ENCODE peak calls at places on chromosomes 5 and 9, in six cellular contexts. N is IMR-90, F is brain microvascular endothelial cell, W is DND-41, T is spleen, U is cardiac fibroblast. Q is an unnamed sample.

GRCh38 chr5:142384014-142384413 is 59.2 kb upstream of the SPRY4 start:
- DNase-seq in F (no peak), T (no peak), W (no peak), N (no peak), U (no peak), Q (no peak)

GRCh38 chr9:85960688-85961093 is 19.7 kb downstream of the NAA35 start:
- DNase-seq in F (no peak), T (no peak), W (no peak), N (peak), U (peak), Q (no peak)

GRCh38 chr5:111551569-111552275 is 39.4 kb upstream of the STARD4 start:
- DNase-seq in U (peak), F (no peak), N (no peak), W (no peak), T (no peak), Q (peak)

GRCh38 chr5:178476531-178476930 is 113.7 kb downstream of the COL23A1 start:
- DNase-seq in W (peak), T (no peak), N (no peak), F (no peak), U (no peak), Q (no peak)

GRCh38 chr5:147336871-147337270 is 102.0 kb downstream of the STK32A start:
- DNase-seq in F (no peak), T (no peak), W (no peak), N (no peak), U (no peak), Q (no peak)

GRCh38 chr5:66744040-66744439 is 147.8 kb downstream of the MAST4 start:
- DNase-seq in N (peak), T (no peak), U (peak), W (peak), F (peak), Q (peak)

GRCh38 chr5:54173251-54173650 is 137.1 kb downstream of the ARL15 start:
- DNase-seq in W (no peak), T (no peak), F (no peak), N (no peak), U (no peak), Q (no peak)

GRCh38 chr5:89338935-89339334 is 456.0 kb upstream of the MEF2C start:
- DNase-seq in U (peak), T (no peak), W (no peak), N (peak), F (no peak), Q (peak)

GRCh38 chr9:81789751-81790150 is 100.4 kb upstream of the TLE1 start:
- DNase-seq in N (peak), U (peak), T (no peak), F (peak), W (no peak), Q (peak)

GRCh38 chr5:12133520-12133919 is 229.3 kb upstream of the CTNND2 start:
- DNase-seq in N (no peak), T (no peak), U (no peak), W (no peak), F (no peak), Q (no peak)

GRCh38 chr9:132548971-132549649 is 33.3 kb upstream of the BARHL1 start:
- DNase-seq in U (peak), F (peak), N (no peak), T (no peak), W (no peak), Q (no peak)

GRCh38 chr5:53730938-53731337 is 170.5 kb downstream of the NDUFS4 start:
- DNase-seq in N (no peak), T (no peak), W (no peak), F (no peak), U (no peak), Q (no peak)

GRCh38 chr9:82584349-82584846 is 478.5 kb downstream of the RASEF start:
- DNase-seq in F (no peak), U (no peak), N (peak), T (no peak), W (no peak), Q (no peak)

GRCh38 chr9:128792134-128792533 is 5.1 kb downstream of the TBC1D13 start:
- DNase-seq in W (no peak), T (no peak), N (no peak), U (no peak), F (no peak), Q (no peak)
- H3K4me3 ChIP-seq in W (no peak), T (no peak), N (no peak), U (no peak), F (no peak), Q (no peak)

GRCh38 chr9:5326893-5327548 is 12.7 kb downstream of the RLN1 start:
- DNase-seq in W (no peak), N (peak), U (no peak), T (no peak), F (no peak), Q (no peak)
- TF ChIP-seq CTCF in W (no peak), N (no peak), U (no peak), T (no peak), F (no peak), Q (no peak)

GRCh38 chr5:136309376-136309775 is 56.0 kb downstream of the TRPC7 start:
- DNase-seq in T (no peak), W (no peak), F (no peak), N (no peak), U (no peak), Q (no peak)
- H3K4me3 ChIP-seq in T (no peak), W (no peak), F (no peak), N (no peak), U (no peak), Q (no peak)

DNA sequence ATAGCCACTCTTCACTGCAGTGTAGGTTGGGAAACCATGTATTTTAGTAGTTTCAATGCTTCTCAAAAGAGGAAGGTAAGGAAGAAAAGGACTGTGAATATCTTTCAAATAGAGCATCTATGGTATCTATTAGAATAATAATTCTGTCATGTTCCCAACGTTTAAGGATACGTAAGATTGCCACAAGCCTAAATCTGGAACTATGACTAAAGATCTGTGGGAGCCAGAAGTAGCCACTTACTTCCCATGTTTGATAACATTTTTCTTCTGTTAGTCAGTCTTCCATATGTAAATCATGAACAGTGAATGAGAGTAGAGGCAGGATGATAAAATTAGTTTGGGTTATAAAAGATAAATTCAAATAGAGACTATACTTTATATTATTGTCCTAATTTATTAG is 16.3 kb upstream of the MROH2B start:
- DNase-seq in N (peak), T (no peak), U (peak), W (no peak), F (peak), Q (peak)
- TF ChIP-seq CTCF in N (no peak), T (no peak), U (no peak), W (no peak), F (no peak), Q (no peak)

Q was measured in astrocyte of the spinal cord.